ENCODE peak calls at places on chromosomes 2 and 18, in eight cellular contexts. U is neural progenitor cell, C is breast epithelium, O is right lobe of liver, B is IMR-90, V is upper lobe of right lung, H is OCI-LY7, G is DND-41. Y is an unnamed sample. For H3K4me1, the result is how much of the 10 kb centered on the place peaks cover.

GRCh38 chr2:132715554-132715953 is 45.5 kb upstream of the LYPD1 start:
- DNase-seq in U (no peak), C (no peak), O (no peak), B (no peak), V (no peak), H (peak), G (no peak), Y (no peak)

GRCh38 chr2:33681333-33681732 is 82.2 kb upstream of the FAM98A start:
- DNase-seq in U (no peak), C (no peak), O (no peak), B (peak), V (no peak), H (no peak), G (no peak), Y (no peak)

GRCh38 chr2:166127217-166128155 is at the start of gene SCN1A:
- DNase-seq in U (peak), C (no peak), O (no peak), B (peak), V (no peak), H (peak), G (peak), Y (no peak)

GRCh38 chr2:218615868-218616315 is 8.2 kb downstream of the PLCD4 start:
- DNase-seq in U (no peak), C (no peak), O (peak), B (no peak), V (no peak), H (no peak), G (no peak), Y (no peak)

GRCh38 chr2:44268259-44268649 is 7.0 kb upstream of the SLC3A1 start:
- DNase-seq in U (peak), C (no peak), O (no peak), B (peak), V (no peak), H (no peak), G (no peak), Y (no peak)

GRCh38 chr2:39124770-39125075 is 3.9 kb upstream of the SOS1 start:
- DNase-seq in U (no peak), C (no peak), O (no peak), B (no peak), V (no peak), H (no peak), G (no peak), Y (no peak)

GRCh38 chr2:10032746-10033105 is 10.6 kb upstream of the KLF11 start:
- DNase-seq in U (no peak), C (no peak), O (no peak), B (no peak), V (no peak), H (no peak), G (no peak), Y (no peak)

GRCh38 chr2:1046067-1046466 is 95.4 kb downstream of the SNTG2 start:
- DNase-seq in U (no peak), C (no peak), O (no peak), B (no peak), V (no peak), H (no peak), G (no peak), Y (no peak)

GRCh38 chr2:225865468-225865867 is 466.0 kb downstream of the NYAP2 start:
- DNase-seq in U (no peak), C (no peak), O (no peak), B (peak), V (no peak), H (no peak), G (no peak), Y (no peak)

GRCh38 chr2:30514134-30514860 is 67.3 kb downstream of the LCLAT1 start:
- DNase-seq in U (no peak), C (no peak), O (no peak), B (peak), V (no peak), H (no peak), G (no peak), Y (no peak)

GRCh38 chr2:189213226-189213625 is 33.7 kb upstream of the COL5A2 start:
- DNase-seq in U (no peak), C (no peak), O (no peak), B (peak), V (no peak), H (no peak), G (no peak), Y (no peak)

GRCh38 chr2:189208254-189208653 is 28.7 kb upstream of the COL5A2 start:
- DNase-seq in U (peak), C (no peak), O (no peak), B (no peak), V (no peak), H (no peak), G (no peak), Y (no peak)

GRCh38 chr2:189214484-189214883 is 34.9 kb upstream of the COL5A2 start:
- DNase-seq in U (no peak), C (no peak), O (no peak), B (no peak), V (no peak), H (no peak), G (no peak), Y (no peak)

DNA sequence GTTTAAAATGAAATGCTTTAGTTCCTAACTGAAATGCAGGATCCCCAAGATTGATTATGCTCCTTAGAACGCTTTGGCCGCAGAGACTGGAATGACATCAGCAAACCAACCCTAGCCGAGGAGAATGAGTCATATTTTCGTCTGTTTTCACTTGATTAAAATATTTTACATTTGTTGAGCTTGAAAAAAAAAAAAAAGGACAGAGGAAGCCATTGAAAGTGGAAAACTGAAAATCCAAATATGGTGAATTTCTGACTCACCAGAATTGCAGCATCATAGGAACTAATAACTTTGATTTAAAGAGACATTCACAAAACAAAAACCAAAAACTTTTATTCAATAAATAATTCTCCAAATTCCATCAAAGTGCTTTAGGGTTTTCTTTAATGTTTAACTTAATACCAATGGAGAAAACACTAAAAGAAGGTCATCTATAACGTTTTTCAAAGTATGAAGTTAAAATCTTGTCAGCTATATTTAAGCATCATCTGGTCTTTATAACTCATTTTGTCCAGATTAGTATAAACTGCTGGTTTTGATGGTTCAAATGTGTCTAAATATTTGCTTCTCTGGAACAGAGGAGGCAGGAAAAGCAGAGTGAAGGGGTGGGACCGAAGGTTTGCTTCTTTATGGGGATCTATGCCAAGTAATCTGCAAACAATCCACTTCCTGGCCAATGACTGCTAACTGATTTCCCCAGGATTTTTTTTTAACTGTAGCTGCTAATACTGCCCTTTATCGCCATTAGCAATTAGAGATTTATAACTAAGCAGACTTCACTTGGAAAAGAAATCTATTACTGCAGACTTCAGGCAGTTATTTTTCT is 30.9 kb upstream of the COL5A2 start:
- DNase-seq in U (no peak), C (peak), O (no peak), B (peak), V (no peak), H (no peak), G (no peak), Y (no peak)
- H3K4me3 ChIP-seq in U (no peak), C (peak), O (no peak), B (peak), V (peak), H (no peak), G (no peak), Y (no peak)

GRCh38 chr2:54514819-54515569 is 58.9 kb downstream of the SPTBN1 start:
- DNase-seq in U (no peak), C (no peak), O (no peak), B (no peak), V (no peak), H (no peak), G (no peak), Y (no peak)

GRCh38 chr2:54520687-54521086 is 64.6 kb downstream of the SPTBN1 start:
- DNase-seq in U (no peak), C (no peak), O (no peak), B (peak), V (no peak), H (no peak), G (no peak), Y (no peak)

GRCh38 chr2:54519841-54520459 is 63.8 kb downstream of the SPTBN1 start:
- DNase-seq in U (no peak), C (no peak), O (no peak), B (no peak), V (no peak), H (no peak), G (no peak), Y (no peak)

GRCh38 chr2:54516842-54517241 is 60.7 kb downstream of the SPTBN1 start:
- DNase-seq in U (no peak), C (no peak), O (no peak), B (no peak), V (no peak), H (no peak), G (no peak), Y (no peak)

GRCh38 chr2:54518430-54518829 is 62.3 kb downstream of the SPTBN1 start:
- DNase-seq in U (no peak), C (no peak), O (no peak), B (no peak), V (no peak), H (no peak), G (no peak), Y (no peak)
- H3K4me1 ChIP-seq in U (under half), C (under half), O (under half), B (under half), V (under half), H (under half), G (under half), Y (under half)

DNA sequence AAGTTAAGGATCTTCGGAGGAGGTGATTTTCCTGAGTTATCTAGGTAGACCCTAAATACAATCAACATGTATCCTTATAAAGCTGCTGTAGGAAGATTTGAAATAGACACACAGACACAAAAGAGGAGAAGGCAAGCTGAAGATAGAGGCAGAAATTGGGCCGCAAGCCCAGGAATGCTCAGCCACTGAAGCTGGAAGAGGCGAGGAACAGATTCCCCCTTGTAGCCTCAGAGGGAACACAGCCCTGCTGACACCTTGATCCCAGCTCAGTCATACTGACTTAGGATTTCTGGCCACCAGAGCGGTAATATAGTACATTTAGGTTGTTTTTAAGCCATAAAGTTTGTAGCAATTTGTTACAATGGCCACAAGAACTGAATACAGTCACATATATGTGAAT is 90.9 kb downstream of the ETAA1 start:
- DNase-seq in U (no peak), C (no peak), O (no peak), B (no peak), V (no peak), H (no peak), G (no peak), Y (no peak)
- TF ChIP-seq CTCF in U (no peak), C (no peak), O (no peak), B (no peak), V (no peak), H (no peak), G (no peak), Y (no peak)

GRCh38 chr2:24009680-24010476 is at the start of gene MFSD2B:
- DNase-seq in U (peak), C (no peak), O (no peak), B (no peak), V (no peak), H (no peak), G (no peak), Y (no peak)
- H3K4me3 ChIP-seq in U (peak), C (peak), O (peak), B (peak), V (peak), H (no peak), G (no peak), Y (peak)

DNA sequence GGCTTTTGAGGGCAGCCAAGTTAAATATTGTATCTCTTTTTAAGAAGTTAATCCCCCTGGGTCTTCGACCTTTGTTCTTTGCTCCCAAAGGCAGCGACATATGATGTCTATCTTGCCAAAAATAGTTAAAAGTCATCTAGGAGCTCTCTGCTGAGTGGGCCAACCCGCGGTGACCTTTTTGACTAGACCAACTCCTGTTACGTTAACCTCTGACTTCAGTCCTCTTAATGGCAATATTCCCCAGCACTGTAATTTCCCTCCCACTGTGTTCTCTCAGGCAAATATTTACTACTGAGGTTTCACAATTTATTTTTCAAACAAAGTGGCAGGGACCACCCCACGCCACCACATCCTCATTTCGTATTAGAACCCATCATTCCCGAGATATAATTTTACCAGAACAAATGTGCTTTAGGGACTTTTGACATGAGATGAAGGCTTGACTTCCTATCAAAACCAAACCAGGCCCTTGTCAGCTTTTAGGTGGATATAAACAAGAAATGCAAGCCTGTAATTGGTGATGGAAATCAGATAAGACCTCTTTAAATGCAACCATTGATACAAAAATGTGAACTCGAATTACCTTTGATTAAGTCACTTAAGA is 764.7 kb downstream of the SATB2 start:
- DNase-seq in U (no peak), C (no peak), O (peak), B (no peak), V (no peak), H (no peak), G (no peak), Y (no peak)
- H3K4me1 ChIP-seq in U (under half), C (under half), O (under half), B (under half), V (under half), H (under half), G (under half), Y (under half)

GRCh38 chr2:174981336-174981735 is 23.8 kb downstream of the CHN1 start:
- DNase-seq in U (no peak), C (no peak), O (no peak), B (no peak), V (no peak), H (no peak), G (no peak), Y (no peak)

GRCh38 chr2:174984561-174984960 is 20.6 kb downstream of the CHN1 start:
- DNase-seq in U (no peak), C (no peak), O (no peak), B (no peak), V (no peak), H (no peak), G (no peak), Y (no peak)

GRCh38 chr2:174979996-174980395 is 25.2 kb downstream of the CHN1 start:
- DNase-seq in U (no peak), C (no peak), O (no peak), B (no peak), V (no peak), H (no peak), G (no peak), Y (no peak)

GRCh38 chr2:174985624-174986023 is 19.6 kb downstream of the CHN1 start:
- DNase-seq in U (peak), C (no peak), O (no peak), B (peak), V (no peak), H (no peak), G (no peak), Y (no peak)
- TF ChIP-seq CTCF in U (peak), C (no peak), O (peak), B (peak), V (peak), H (peak), G (peak), Y (peak)

GRCh38 chr2:157784169-157784822 is 91.8 kb downstream of the ACVR1 start:
- DNase-seq in U (no peak), C (peak), O (peak), B (peak), V (peak), H (no peak), G (no peak), Y (no peak)
- H3K4me3 ChIP-seq in U (no peak), C (no peak), O (peak), B (no peak), V (no peak), H (no peak), G (no peak), Y (peak)

GRCh38 chr2:23589220-23589647 is 204.3 kb downstream of the KLHL29 start:
- DNase-seq in U (no peak), C (no peak), O (no peak), B (no peak), V (no peak), H (no peak), G (no peak), Y (no peak)
- H3K4me1 ChIP-seq in U (under half), C (under half), O (under half), B (under half), V (under half), H (under half), G (under half), Y (under half)

GRCh38 chr18:55096261-55097026 is 137.2 kb upstream of the CCDC68 start:
- DNase-seq in U (peak), C (no peak), O (no peak), B (peak), V (no peak), H (peak), G (no peak), Y (no peak)
- TF ChIP-seq CTCF in U (peak), C (no peak), O (peak), B (peak), V (peak), H (peak), G (peak), Y (peak)

GRCh38 chr2:121231385-121232000 is 53.5 kb downstream of the TFCP2L1 start:
- DNase-seq in U (no peak), C (no peak), O (no peak), B (no peak), V (no peak), H (no peak), G (no peak), Y (no peak)

GRCh38 chr2:121234791-121235190 is 50.2 kb downstream of the TFCP2L1 start:
- DNase-seq in U (no peak), C (no peak), O (no peak), B (no peak), V (peak), H (no peak), G (no peak), Y (no peak)

GRCh38 chr2:121233486-121234110 is 51.4 kb downstream of the TFCP2L1 start:
- DNase-seq in U (no peak), C (no peak), O (no peak), B (no peak), V (peak), H (no peak), G (no peak), Y (no peak)

GRCh38 chr2:121234144-121234543 is 50.9 kb downstream of the TFCP2L1 start:
- DNase-seq in U (no peak), C (no peak), O (no peak), B (no peak), V (peak), H (no peak), G (no peak), Y (no peak)

DNA sequence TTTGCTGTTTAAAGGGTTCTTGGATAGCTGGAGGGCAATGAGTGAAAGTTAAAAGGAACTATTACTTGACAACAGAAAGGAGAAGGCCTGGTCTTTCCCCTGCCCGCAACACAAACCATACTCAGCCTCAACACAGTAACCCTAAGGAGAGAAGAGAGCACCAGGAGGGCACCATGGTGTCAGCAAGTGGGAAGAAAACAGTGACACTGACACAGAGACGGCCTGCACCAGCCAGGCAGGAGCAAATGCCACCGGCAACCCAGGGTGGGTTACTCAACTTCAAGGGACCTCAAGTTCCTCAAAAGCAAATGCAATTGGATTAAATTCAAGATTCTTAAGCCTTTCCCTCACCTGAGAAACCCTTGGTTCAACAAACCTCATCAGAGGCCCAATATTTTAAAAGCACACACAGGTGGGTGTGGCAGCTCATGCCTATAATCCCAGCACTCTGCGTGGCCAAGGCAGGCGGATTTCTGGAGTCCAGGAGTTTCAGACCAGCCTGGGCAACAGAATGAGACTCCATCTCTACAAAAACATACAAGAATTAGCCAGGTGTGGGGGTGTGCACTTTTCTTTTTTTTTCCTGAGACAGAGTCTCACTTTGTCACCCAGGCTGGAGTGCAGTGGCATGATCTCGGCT is 52.3 kb downstream of the TFCP2L1 start:
- DNase-seq in U (no peak), C (no peak), O (no peak), B (no peak), V (peak), H (no peak), G (no peak), Y (no peak)
- H3K4me3 ChIP-seq in U (no peak), C (no peak), O (no peak), B (no peak), V (no peak), H (no peak), G (no peak), Y (no peak)

Y was measured in esophagus squamous epithelium.